ENCODE peak calls at places on chromosomes 13 and 19, in seven cellular contexts. U is WERI-Rb-1; P is transverse colon; S is AG04450; G is CD8-positive, alpha-beta memory T cell; L is upper lobe of right lung; R is CD4-positive, alpha-beta T cell. W is an unnamed sample. For H3K9me3, the result is how much of the 10 kb centered on the place peaks cover.

GRCh38 chr13:80278706-80279105 is 62.2 kb downstream of the SPRY2 start:
- DNase-seq in G (no peak), S (no peak), R (no peak), P (no peak), U (no peak), L (no peak), W (no peak)

GRCh38 chr13:97436845-97437244 is 2.9 kb downstream of the RAP2A start:
- DNase-seq in U (no peak), L (no peak), G (no peak), R (no peak), P (no peak), S (no peak), W (no peak)

GRCh38 chr13:47310376-47310775 is 413.5 kb upstream of the HTR2A start:
- DNase-seq in G (no peak), P (no peak), L (no peak), S (no peak), R (no peak), U (peak), W (no peak)

GRCh38 chr19:19406878-19407639 is 1.6 kb downstream of the GATAD2A start:
- DNase-seq in P (peak), L (no peak), R (peak), S (no peak), G (peak), U (peak), W (peak)

GRCh38 chr13:43981512-43982301 is 102.0 kb downstream of the LACC1 start:
- DNase-seq in P (no peak), S (no peak), U (no peak), G (no peak), L (no peak), R (no peak), W (no peak)

GRCh38 chr13:29483211-29483610 is 112.3 kb downstream of the SLC7A1 start:
- DNase-seq in G (no peak), L (peak), P (no peak), R (no peak), U (no peak), S (no peak), W (peak)

GRCh38 chr13:98778749-98779148 is 26.3 kb upstream of the SLC15A1 start:
- DNase-seq in G (no peak), L (no peak), U (no peak), P (no peak), S (no peak), R (no peak), W (no peak)

GRCh38 chr19:56091066-56091490 is 30.0 kb downstream of the ZNF787 start:
- DNase-seq in L (no peak), G (no peak), P (no peak), R (no peak), S (no peak), U (no peak), W (no peak)

GRCh38 chr19:13463296-13463695 is 43.0 kb downstream of the CACNA1A start:
- DNase-seq in U (no peak), G (no peak), L (no peak), R (no peak), S (no peak), P (no peak), W (no peak)

GRCh38 chr13:67275351-67275989 is 45.3 kb upstream of the PCDH9 start:
- DNase-seq in R (no peak), S (no peak), L (no peak), U (peak), G (no peak), P (no peak), W (no peak)

GRCh38 chr19:29590278-29590677 is 15.8 kb upstream of the POP4 start:
- DNase-seq in G (no peak), P (no peak), L (no peak), R (no peak), U (no peak), S (no peak), W (no peak)

GRCh38 chr19:17764348-17764747 is 13.1 kb downstream of the FCHO1 start:
- DNase-seq in S (no peak), R (no peak), P (no peak), G (no peak), L (no peak), U (no peak), W (no peak)

GRCh38 chr13:36986462-36987240 is 12.5 kb downstream of the ALG5 start:
- DNase-seq in P (no peak), S (no peak), R (no peak), G (no peak), L (no peak), U (no peak), W (no peak)

GRCh38 chr19:35279985-35280821 is 2.1 kb upstream of the HAMP start:
- DNase-seq in G (no peak), P (no peak), L (no peak), S (no peak), R (no peak), U (peak), W (no peak)

GRCh38 chr19:39407644-39408391 is 1.2 kb downstream of the ZFP36 start:
- DNase-seq in S (no peak), L (peak), U (no peak), P (peak), G (peak), R (peak), W (peak)

DNA sequence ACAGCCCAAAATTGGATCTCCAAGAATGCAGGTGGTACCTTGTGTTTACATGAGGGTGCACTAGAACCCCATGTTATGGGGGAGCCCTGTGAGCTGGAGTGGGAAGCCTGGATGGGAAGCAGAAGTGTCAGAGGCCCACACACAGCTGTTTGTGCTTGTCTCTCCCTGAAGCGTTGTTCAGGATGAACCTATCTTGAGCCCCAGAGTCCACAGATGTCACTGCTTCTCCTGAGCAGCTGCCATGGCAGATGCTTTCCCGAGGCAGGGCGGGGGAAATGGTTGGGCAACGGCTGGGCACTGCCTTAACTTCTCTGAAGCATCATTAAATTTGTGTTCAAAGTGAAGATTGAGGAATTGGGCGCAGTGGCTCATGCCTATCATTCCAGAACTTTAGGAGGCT is 17.1 kb upstream of the CHST8 start:
- DNase-seq in G (no peak), U (no peak), P (no peak), S (no peak), L (no peak), R (no peak), W (peak)
- H3K9me3 ChIP-seq in G (under half), U (under half), P (under half), S (under half), L (under half), R (under half), W (under half)

GRCh38 chr19:58000677-58001076 is 1.9 kb downstream of the ZNF606 start:
- DNase-seq in R (no peak), S (no peak), G (no peak), U (no peak), P (no peak), L (no peak), W (no peak)
- H3K9me3 ChIP-seq in R (under half), S (half or more), G (under half), U (under half), P (under half), L (under half), W (half or more)

GRCh38 chr19:53422551-53422950 is 9.2 kb upstream of the ZNF761 start:
- DNase-seq in S (no peak), L (no peak), P (no peak), G (no peak), R (no peak), U (no peak), W (no peak)
- H3K9me3 ChIP-seq in S (under half), L (under half), P (under half), G (under half), R (under half), U (under half), W (under half)

DNA sequence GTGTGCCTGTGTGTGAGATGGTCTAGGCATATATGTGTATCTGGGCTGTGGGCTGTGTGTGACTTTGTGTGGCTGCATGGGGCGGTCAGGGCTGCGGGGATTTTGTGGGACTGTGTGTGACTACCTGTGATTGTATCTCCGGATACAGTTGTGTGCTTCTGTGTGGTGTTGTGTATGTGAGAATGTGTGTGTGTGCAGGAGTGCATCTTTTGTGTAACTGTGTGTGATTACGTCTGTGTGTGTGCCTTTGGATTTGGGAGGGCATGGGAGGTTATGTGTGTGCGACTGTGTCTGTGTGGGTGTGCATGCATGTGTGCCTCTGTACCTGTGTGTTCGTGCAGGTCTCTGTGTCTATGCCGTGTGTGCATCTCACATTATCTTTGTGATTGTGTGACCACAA is 7.4 kb downstream of the EHD2 start:
- DNase-seq in G (no peak), U (no peak), P (no peak), L (no peak), S (no peak), R (no peak), W (no peak)
- H3K9me3 ChIP-seq in G (under half), U (under half), P (under half), L (under half), S (under half), R (under half), W (under half)

GRCh38 chr19:20565321-20566018 is at the start of gene ZNF737:
- DNase-seq in L (peak), R (peak), U (peak), S (peak), G (peak), P (peak), W (peak)
- H3K9me3 ChIP-seq in L (under half), R (under half), U (under half), S (under half), G (under half), P (under half), W (under half)

GRCh38 chr19:7342143-7342542 is 6.6 kb upstream of the ARHGEF18 start:
- DNase-seq in S (no peak), L (peak), P (no peak), U (no peak), R (no peak), G (no peak), W (no peak)
- H3K9me3 ChIP-seq in S (under half), L (under half), P (under half), U (under half), R (under half), G (under half), W (under half)

DNA sequence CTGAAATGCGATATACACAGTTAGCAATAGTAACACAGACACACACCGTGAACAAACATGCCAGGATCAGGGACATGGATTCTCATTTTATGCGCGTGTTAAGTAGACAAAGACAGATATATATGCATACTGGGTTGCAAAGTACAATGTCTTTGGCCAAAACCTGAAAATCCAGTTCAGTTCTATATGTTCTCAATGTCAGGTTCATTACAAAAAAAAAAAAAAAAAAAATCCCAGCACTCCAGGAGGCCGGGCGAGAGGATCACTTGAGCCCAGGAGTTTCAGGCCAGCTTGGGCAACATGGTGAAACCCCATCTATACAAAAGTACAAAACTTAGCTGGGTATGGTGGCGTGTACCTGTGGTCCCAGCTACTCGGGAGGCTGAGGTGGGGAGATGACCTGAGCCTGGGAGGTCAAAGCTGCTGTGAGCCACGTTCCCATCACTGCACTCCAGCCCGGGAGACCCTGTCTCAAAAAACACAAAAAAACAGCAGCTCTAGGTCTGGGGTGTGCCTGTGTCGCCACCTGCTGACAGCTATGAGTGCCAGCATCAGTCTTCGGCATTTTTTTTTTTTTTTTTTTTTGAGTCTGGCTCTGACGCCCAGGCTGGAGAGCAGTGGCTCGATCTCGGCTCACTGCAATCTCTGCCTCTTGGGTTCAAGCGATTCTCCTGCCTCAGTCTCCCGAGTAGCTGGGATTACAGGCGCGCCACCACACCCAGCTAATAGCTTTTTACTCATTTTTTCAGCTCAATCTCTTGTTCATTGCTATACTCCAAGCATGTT is 10.3 kb downstream of the AP2S1 start:
- DNase-seq in L (peak), P (peak), R (peak), G (peak), U (peak), S (no peak), W (peak)
- H3K9me3 ChIP-seq in L (under half), P (under half), R (under half), G (under half), U (under half), S (under half), W (under half)

GRCh38 chr13:24271231-24271610 is 38.2 kb upstream of the C1QTNF9 start:
- DNase-seq in R (no peak), P (no peak), G (no peak), L (no peak), S (no peak), U (no peak), W (no peak)

GRCh38 chr13:24270639-24271131 is 38.7 kb upstream of the C1QTNF9 start:
- DNase-seq in L (peak), S (no peak), P (peak), G (peak), U (no peak), R (peak), W (peak)

GRCh38 chr13:24272452-24273161 is 36.8 kb upstream of the C1QTNF9 start:
- DNase-seq in S (no peak), U (no peak), L (peak), G (peak), R (no peak), P (no peak), W (no peak)

GRCh38 chr13:24269803-24270202 is 39.6 kb upstream of the C1QTNF9 start:
- DNase-seq in R (no peak), G (no peak), S (no peak), P (no peak), U (no peak), L (no peak), W (no peak)

GRCh38 chr13:24271611-24272451 is 37.5 kb upstream of the C1QTNF9 start:
- DNase-seq in L (peak), G (peak), P (peak), U (no peak), R (peak), S (peak), W (peak)
- H3K9me3 ChIP-seq in L (under half), G (under half), P (under half), U (under half), R (under half), S (under half), W (under half)